ENCODE peak calls at places on chromosomes 4 and X, in eight cellular contexts. T, Y, A, P, X, Z, M and J are unnamed samples.
A peak's percentile ranks its signal among the peaks of the same experiment; 100 is the strongest.

GRCh38 chrX:39196192-39197102 is 395.2 kb downstream of the MID1IP1 start:
- DNase-seq in Z (no peak), P (peak; percentile 71), A (no peak), Y (no peak), M (no peak), T (peak; percentile 72), X (peak; percentile 36), J (peak; percentile 44)

GRCh38 chr4:151537726-151538125 is 128.8 kb downstream of the FHIP1A start:
- DNase-seq in X (no peak), M (no peak), T (peak; percentile 9), Z (no peak), A (no peak), Y (no peak), P (no peak), J (no peak)

GRCh38 chrX:363621-364375 is 22.9 kb downstream of the PPP2R3B start:
- DNase-seq in M (peak; percentile 69), Y (no peak), A (no peak), T (no peak), Z (no peak), X (no peak), P (no peak), J (no peak)

GRCh38 chr4:79471309-79471708 is 63.3 kb upstream of the GK2 start:
- DNase-seq in T (no peak), Z (no peak), Y (no peak), M (no peak), P (no peak), X (no peak), A (no peak), J (no peak)

GRCh38 chrX:134676440-134676839 is 18.2 kb upstream of the PLAC1 start:
- DNase-seq in T (peak; percentile 71), Z (no peak), X (no peak), Y (no peak), A (no peak), P (no peak), M (no peak), J (no peak)

GRCh38 chr4:46994007-46994405 is 625 bp upstream of the GABRA4 start:
- DNase-seq in X (no peak), A (no peak), Y (no peak), T (no peak), M (no peak), Z (no peak), P (no peak), J (no peak)

GRCh38 chrX:50167366-50167765 is 33.4 kb downstream of the AKAP4 start:
- DNase-seq in X (peak; percentile 9), T (no peak), Y (no peak), A (no peak), M (no peak), Z (no peak), P (no peak), J (no peak)

GRCh38 chrX:19544693-19545305 is 29.5 kb upstream of the MAP3K15 start:
- DNase-seq in P (no peak), M (no peak), X (peak; percentile 47), T (peak; percentile 59), Z (no peak), A (no peak), Y (no peak), J (peak; percentile 28)

GRCh38 chr4:184268574-184269160 is 51.0 kb upstream of the ENPP6 start:
- DNase-seq in A (no peak), T (peak; percentile 19), M (no peak), Y (no peak), Z (no peak), X (no peak), P (no peak), J (no peak)

GRCh38 chrX:13569479-13570244 is at the start of gene EGFL6:
- DNase-seq in Y (no peak), X (no peak), M (peak; percentile 69), P (no peak), T (no peak), Z (peak; percentile 15), A (no peak), J (no peak)

GRCh38 chr4:169249214-169249973 is 21.4 kb downstream of the SH3RF1 start:
- DNase-seq in Z (no peak), X (no peak), P (no peak), M (no peak), T (peak; percentile 68), A (no peak), Y (no peak), J (no peak)

GRCh38 chr4:186105721-186106335 is 1.3 kb downstream of the FAM149A start:
- DNase-seq in M (no peak), T (no peak), Z (no peak), Y (no peak), X (peak; percentile 54), P (no peak), A (no peak), J (peak; percentile 5)

GRCh38 chr4:7779194-7779768 is 160.4 kb downstream of the AFAP1 start:
- DNase-seq in P (no peak), Z (no peak), A (no peak), Y (no peak), X (no peak), M (peak; percentile 42), T (peak; percentile 75), J (no peak)

GRCh38 chr4:7782783-7783182 is 156.9 kb downstream of the AFAP1 start:
- DNase-seq in Z (no peak), X (no peak), T (peak; percentile 48), M (no peak), P (no peak), A (no peak), Y (no peak), J (no peak)

GRCh38 chr4:7781993-7782392 is 157.7 kb downstream of the AFAP1 start:
- DNase-seq in A (no peak), M (peak; percentile 39), Y (peak; percentile 33), T (no peak), X (no peak), Z (no peak), P (no peak), J (no peak)

GRCh38 chr4:7781361-7781760 is 158.3 kb downstream of the AFAP1 start:
- DNase-seq in M (peak; percentile 73), A (no peak), Z (no peak), P (no peak), Y (peak; percentile 43), X (no peak), T (peak; percentile 66), J (no peak)

GRCh38 chr4:7780751-7781348 is 158.8 kb downstream of the AFAP1 start:
- DNase-seq in Z (no peak), X (no peak), M (no peak), P (no peak), Y (no peak), A (no peak), T (no peak), J (no peak)
- H3K36me3 ChIP-seq in Z (no peaks in the 10 kb centered on the region), X (peaks cover 15% of the 10 kb centered on the region), M (no peaks in the 10 kb centered on the region), P (peaks cover 31% of the 10 kb centered on the region), Y (peaks cover 39% of the 10 kb centered on the region), A (peaks cover 29% of the 10 kb centered on the region), T (peaks cover 84% of the 10 kb centered on the region), J (no peaks in the 10 kb centered on the region)

DNA sequence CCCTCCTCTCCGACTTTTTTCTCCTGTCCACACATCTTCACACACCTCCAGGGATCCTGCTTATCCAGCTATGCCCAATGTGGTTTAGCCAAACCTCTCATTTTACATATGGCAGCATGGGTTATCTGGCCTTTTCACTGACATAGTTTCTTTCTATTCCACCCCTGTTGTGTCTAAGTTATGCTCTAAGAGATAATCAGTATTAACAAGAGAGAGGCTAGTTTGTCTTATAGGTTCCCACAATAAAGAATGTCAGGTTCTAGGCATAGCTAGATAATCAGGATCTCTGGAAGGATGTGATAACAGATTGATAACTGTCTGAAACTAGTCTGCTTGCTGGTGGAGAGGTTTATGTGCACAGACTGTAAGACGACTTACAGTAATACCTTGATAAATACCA is 7.7 kb upstream of the GALNT7 start:
- DNase-seq in T (no peak), Y (no peak), Z (no peak), M (no peak), A (no peak), P (no peak), X (no peak), J (no peak)
- H3K36me3 ChIP-seq in T (no peaks in the 10 kb centered on the region), Y (no peaks in the 10 kb centered on the region), Z (no peaks in the 10 kb centered on the region), M (no peaks in the 10 kb centered on the region), A (no peaks in the 10 kb centered on the region), P (no peaks in the 10 kb centered on the region), X (no peaks in the 10 kb centered on the region), J (no peaks in the 10 kb centered on the region)

GRCh38 chr4:965048-965765 is 8.2 kb downstream of the DGKQ start:
- DNase-seq in T (no peak), X (no peak), A (peak; percentile 32), Z (no peak), P (no peak), Y (no peak), M (peak; percentile 77), J (no peak)

GRCh38 chr4:964346-965025 is 8.9 kb downstream of the DGKQ start:
- DNase-seq in Y (no peak), Z (no peak), T (no peak), M (no peak), P (no peak), X (no peak), A (peak; percentile 39), J (no peak)

GRCh38 chr4:961651-962230 is 11.6 kb downstream of the DGKQ start:
- DNase-seq in Z (no peak), Y (no peak), M (no peak), T (no peak), P (no peak), A (peak; percentile 54), X (no peak), J (no peak)

GRCh38 chr4:962231-963208 is 10.8 kb downstream of the DGKQ start:
- DNase-seq in X (no peak), A (peak; percentile 49), M (peak; percentile 79), Z (no peak), Y (peak; percentile 47), P (no peak), T (no peak), J (no peak)

DNA sequence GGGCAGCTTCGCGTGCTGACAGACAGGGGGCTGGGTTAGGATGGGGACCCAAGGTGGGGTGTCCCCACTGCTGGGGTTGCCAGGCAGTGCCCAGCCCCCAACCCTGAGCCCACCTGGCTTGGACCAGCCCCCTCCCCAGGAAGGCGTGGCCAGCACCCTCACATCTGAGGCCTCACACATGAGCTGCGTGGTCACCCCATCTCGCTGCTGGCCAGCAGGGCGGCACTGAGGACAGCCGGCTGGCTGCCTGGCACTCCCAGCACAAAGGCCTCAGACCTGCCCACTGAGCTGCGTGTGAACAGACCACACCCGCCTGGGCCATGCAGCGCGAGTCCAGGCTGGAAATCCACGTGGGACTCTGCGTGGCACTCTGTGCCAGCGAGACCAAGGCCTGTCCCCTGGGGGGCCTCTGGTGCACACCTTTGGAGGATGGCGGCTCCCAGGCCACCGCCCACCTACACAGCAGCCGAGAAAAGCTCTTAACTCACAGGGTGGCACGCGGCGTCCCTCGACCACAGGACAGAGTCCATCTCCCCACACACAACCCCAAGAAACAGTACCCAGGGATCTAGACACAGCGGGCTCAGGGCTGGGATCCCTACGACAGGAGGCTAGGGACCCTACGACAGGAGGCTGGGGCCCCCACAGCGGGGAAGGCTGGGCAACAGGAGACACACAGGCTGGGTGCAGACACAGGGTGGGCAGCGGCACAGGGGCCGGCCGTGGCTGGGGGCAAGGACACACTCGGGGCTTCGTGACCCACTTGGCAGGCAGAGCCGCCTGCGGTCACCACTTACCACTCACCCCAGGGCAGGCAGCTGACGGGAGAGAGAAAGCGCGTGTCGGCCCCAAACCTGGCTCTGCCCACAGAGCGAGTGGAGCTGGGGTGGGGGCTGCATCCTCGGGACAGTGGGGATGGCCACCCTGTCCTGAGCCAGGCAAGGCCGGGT is 9.8 kb downstream of the DGKQ start:
- DNase-seq in T (no peak), X (no peak), M (peak; percentile 72), P (no peak), Y (peak; percentile 37), A (no peak), Z (no peak), J (no peak)
- H3K36me3 ChIP-seq in T (no peaks in the 10 kb centered on the region), X (peaks cover 8% of the 10 kb centered on the region), M (no peaks in the 10 kb centered on the region), P (peaks cover 63% of the 10 kb centered on the region), Y (peaks cover 74% of the 10 kb centered on the region), A (peaks cover 37% of the 10 kb centered on the region), Z (no peaks in the 10 kb centered on the region), J (peaks cover 5% of the 10 kb centered on the region)

GRCh38 chr4:25402521-25402920 is 25.5 kb downstream of the ANAPC4 start:
- DNase-seq in Z (no peak), Y (no peak), T (peak; percentile 71), P (no peak), A (no peak), X (no peak), M (no peak), J (no peak)
- H3K36me3 ChIP-seq in Z (no peaks in the 10 kb centered on the region), Y (peaks cover 99% of the 10 kb centered on the region), T (peaks cover 37% of the 10 kb centered on the region), P (peaks cover 54% of the 10 kb centered on the region), A (peaks cover 98% of the 10 kb centered on the region), X (peaks cover 32% of the 10 kb centered on the region), M (no peaks in the 10 kb centered on the region), J (peaks cover 40% of the 10 kb centered on the region)